ENCODE peak calls at places on chromosomes 6 and 20, in five cellular contexts. B is posterior vena cava; N is HEK293T; L is stimulated activated CD4-positive, alpha-beta T cell treated with anti-CD3 and anti-CD28 coated beads, Interleukin-4, amount 100 ng/mL, for 24 hours; Z is left ventricle myocardium inferior. G is an unnamed sample.

GRCh38 chr6:152673233-152673632 is 24.5 kb upstream of the MYCT1 start:
- DNase-seq in B (no peak), N (no peak), L (no peak), Z (no peak), G (no peak)

GRCh38 chr6:31031095-31031494 is 20.8 kb downstream of the MUC22 start:
- DNase-seq in B (no peak), N (no peak), L (no peak), Z (no peak), G (no peak)

GRCh38 chr6:149138699-149139294 is 178.7 kb upstream of the TAB2 start:
- DNase-seq in B (no peak), N (no peak), L (no peak), Z (no peak), G (no peak)

GRCh38 chr6:1524040-1524480 is 85.7 kb upstream of the FOXC1 start:
- DNase-seq in B (peak; percentile 91), N (peak; percentile 68), L (peak; percentile 75), Z (peak; percentile 77), G (peak; percentile 85)

GRCh38 chr20:25632940-25633790 is 9.4 kb upstream of the NANP start:
- DNase-seq in B (no peak), N (no peak), L (no peak), Z (no peak), G (no peak)

GRCh38 chr6:30169658-30170614 is 6.6 kb downstream of the TRIM15 start:
- DNase-seq in B (no peak), N (peak; percentile 65), L (peak; percentile 27), Z (no peak), G (no peak)

GRCh38 chr6:158445426-158446085 is 114.3 kb upstream of the TMEM181 start:
- DNase-seq in B (no peak), N (no peak), L (no peak), Z (no peak), G (no peak)

GRCh38 chr20:33827109-33827508 is 16.0 kb downstream of the CHMP4B start:
- DNase-seq in B (no peak), N (no peak), L (no peak), Z (no peak), G (no peak)

GRCh38 chr6:137697267-137697938 is 169.7 kb upstream of the TNFAIP3 start:
- DNase-seq in B (no peak), N (no peak), L (no peak), Z (no peak), G (no peak)

GRCh38 chr6:73515204-73516101 is 5.4 kb downstream of the EEF1A1 start:
- DNase-seq in B (no peak), N (no peak), L (peak; percentile 55), Z (no peak), G (no peak)

GRCh38 chr20:17896247-17896723 is 72.3 kb downstream of the SNX5 start:
- DNase-seq in B (no peak), N (no peak), L (no peak), Z (no peak), G (no peak)